ENCODE peak calls at places on chromosomes 6 and 20, in four cellular contexts. H is SW480, B is mesothelial cell of epicardium, Z is H7. V is an unnamed sample.

GRCh38 chr6:53894086-53894485 is 99.3 kb downstream of the LRRC1 start:
- DNase-seq in Z (no peak), H (peak), B (no peak), V (no peak)

GRCh38 chr20:34515484-34516037 is 661 bp upstream of the DYNLRB1 start:
- DNase-seq in Z (peak), H (peak), B (no peak), V (peak)

GRCh38 chr6:105321207-105321606 is 81.7 kb downstream of the PREP start:
- DNase-seq in Z (no peak), H (no peak), B (no peak), V (no peak)

GRCh38 chr20:62019144-62019805 is 46.4 kb downstream of the TAF4 start:
- DNase-seq in Z (peak), H (no peak), B (no peak), V (no peak)

GRCh38 chr6:126199482-126199881 is 140.4 kb upstream of the CENPW start:
- DNase-seq in H (no peak), Z (no peak), B (no peak), V (no peak)

GRCh38 chr6:8243462-8243861 is 141.1 kb upstream of the EEF1E1 start:
- DNase-seq in B (no peak), H (no peak), Z (no peak), V (no peak)

GRCh38 chr6:1281746-1282145 is 30.2 kb upstream of the FOXQ1 start:
- DNase-seq in H (no peak), B (no peak), Z (no peak), V (no peak)

GRCh38 chr20:43849496-43850197 is 65.0 kb upstream of the TOX2 start:
- DNase-seq in Z (peak), B (no peak), H (peak), V (no peak)

GRCh38 chr6:117513778-117514371 is 31.4 kb downstream of the DCBLD1 start:
- DNase-seq in Z (no peak), B (no peak), H (no peak), V (no peak)

GRCh38 chr20:31764641-31765305 is 25.7 kb downstream of the TPX2 start:
- DNase-seq in B (no peak), Z (no peak), H (no peak), V (no peak)

GRCh38 chr6:162179196-162179951 is 548.2 kb downstream of the PRKN start:
- DNase-seq in Z (no peak), B (no peak), H (no peak), V (no peak)

GRCh38 chr20:34705383-34706021 is 1.4 kb downstream of the TP53INP2 start:
- DNase-seq in H (peak), B (no peak), Z (peak), V (peak)

GRCh38 chr6:34148864-34149810 is 3.2 kb upstream of the GRM4 start:
- DNase-seq in H (no peak), B (no peak), Z (peak), V (peak)

GRCh38 chr6:100202417-100203194 is 208.6 kb upstream of the MCHR2 start:
- DNase-seq in Z (no peak), H (peak), B (no peak), V (no peak)

GRCh38 chr6:108598316-108598863 is 37.7 kb downstream of the FOXO3 start:
- DNase-seq in H (no peak), Z (no peak), B (no peak), V (no peak)

GRCh38 chr6:128071212-128071611 is 170.4 kb upstream of the THEMIS start:
- DNase-seq in H (no peak), Z (no peak), B (no peak), V (no peak)

GRCh38 chr20:20024942-20025341 is 7.8 kb downstream of the NAA20 start:
- DNase-seq in B (no peak), Z (no peak), H (no peak), V (no peak)

GRCh38 chr20:3677733-3678132 is 4.1 kb downstream of the ADAM33 start:
- DNase-seq in H (no peak), Z (no peak), B (no peak), V (no peak)

V was measured in WTC11.